ENCODE peak calls at places on chromosomes 3 and 15, in seven cellular contexts. One of them, this sample, is unnamed.

GRCh38 chr3:8451696-8452095 is 49.9 kb upstream of the LMCD1 start:
- DNase-seq in MCF 10A: no peak
- DNase-seq in stimulated activated naive B cell treated with anti-CD40 and anti-IgM and Interleukin-4, amounts not matched to agents 10 μg/mL and 1 μg/mL and 100 μg/mL, for 72 hours: no peak
- DNase-seq in AG08395: peak; percentile 65
- DNase-seq in LoVo: no peak
- DNase-seq in RPMI7951: no peak
- DNase-seq in SJSA1: no peak
- DNase-seq in this sample: no peak

GRCh38 chr15:88860212-88860611 is 35.1 kb downstream of the HAPLN3 start:
- DNase-seq in stimulated activated naive B cell treated with anti-CD40 and anti-IgM and Interleukin-4, amounts not matched to agents 10 μg/mL and 1 μg/mL and 100 μg/mL, for 72 hours: no peak
- DNase-seq in AG08395: no peak
- DNase-seq in RPMI7951: no peak
- DNase-seq in MCF 10A: no peak
- DNase-seq in SJSA1: no peak
- DNase-seq in LoVo: no peak
- DNase-seq in this sample: no peak

GRCh38 chr15:86595741-86596140 is 516.1 kb downstream of the AGBL1 start:
- DNase-seq in LoVo: no peak
- DNase-seq in stimulated activated naive B cell treated with anti-CD40 and anti-IgM and Interleukin-4, amounts not matched to agents 10 μg/mL and 1 μg/mL and 100 μg/mL, for 72 hours: no peak
- DNase-seq in MCF 10A: peak; percentile 5
- DNase-seq in SJSA1: no peak
- DNase-seq in AG08395: no peak
- DNase-seq in RPMI7951: peak; percentile 74
- DNase-seq in this sample: no peak

GRCh38 chr3:171712168-171712938 is 97.9 kb downstream of the PLD1 start:
- DNase-seq in AG08395: no peak
- DNase-seq in RPMI7951: peak; percentile 91
- DNase-seq in stimulated activated naive B cell treated with anti-CD40 and anti-IgM and Interleukin-4, amounts not matched to agents 10 μg/mL and 1 μg/mL and 100 μg/mL, for 72 hours: no peak
- DNase-seq in SJSA1: no peak
- DNase-seq in LoVo: no peak
- DNase-seq in MCF 10A: no peak
- DNase-seq in this sample: peak; percentile 25

GRCh38 chr15:51755790-51756189 is 4.4 kb downstream of the TMOD2 start:
- DNase-seq in RPMI7951: no peak
- DNase-seq in stimulated activated naive B cell treated with anti-CD40 and anti-IgM and Interleukin-4, amounts not matched to agents 10 μg/mL and 1 μg/mL and 100 μg/mL, for 72 hours: no peak
- DNase-seq in SJSA1: no peak
- DNase-seq in AG08395: no peak
- DNase-seq in LoVo: no peak
- DNase-seq in MCF 10A: no peak
- DNase-seq in this sample: no peak

GRCh38 chr3:187783098-187783497 is 37.8 kb upstream of the BCL6 start:
- DNase-seq in LoVo: no peak
- DNase-seq in MCF 10A: peak; percentile 39
- DNase-seq in stimulated activated naive B cell treated with anti-CD40 and anti-IgM and Interleukin-4, amounts not matched to agents 10 μg/mL and 1 μg/mL and 100 μg/mL, for 72 hours: no peak
- DNase-seq in AG08395: peak; percentile 95
- DNase-seq in SJSA1: no peak
- DNase-seq in RPMI7951: peak; percentile 92
- DNase-seq in this sample: peak; percentile 84

GRCh38 chr3:107356706-107357105 is 20.5 kb upstream of the CCDC54 start:
- DNase-seq in stimulated activated naive B cell treated with anti-CD40 and anti-IgM and Interleukin-4, amounts not matched to agents 10 μg/mL and 1 μg/mL and 100 μg/mL, for 72 hours: no peak
- DNase-seq in LoVo: no peak
- DNase-seq in MCF 10A: no peak
- DNase-seq in RPMI7951: no peak
- DNase-seq in SJSA1: no peak
- DNase-seq in AG08395: no peak
- DNase-seq in this sample: no peak

GRCh38 chr3:13080591-13080990 is 7.4 kb upstream of the IQSEC1 start:
- DNase-seq in RPMI7951: no peak
- DNase-seq in LoVo: no peak
- DNase-seq in AG08395: peak; percentile 46
- DNase-seq in MCF 10A: no peak
- DNase-seq in SJSA1: no peak
- DNase-seq in stimulated activated naive B cell treated with anti-CD40 and anti-IgM and Interleukin-4, amounts not matched to agents 10 μg/mL and 1 μg/mL and 100 μg/mL, for 72 hours: no peak
- DNase-seq in this sample: peak; percentile 29

GRCh38 chr3:186784820-186785516 is 1.6 kb downstream of the EIF4A2 start:
- DNase-seq in SJSA1: no peak
- DNase-seq in LoVo: no peak
- DNase-seq in RPMI7951: no peak
- DNase-seq in stimulated activated naive B cell treated with anti-CD40 and anti-IgM and Interleukin-4, amounts not matched to agents 10 μg/mL and 1 μg/mL and 100 μg/mL, for 72 hours: no peak
- DNase-seq in AG08395: no peak
- DNase-seq in MCF 10A: peak; percentile 20
- DNase-seq in this sample: no peak

GRCh38 chr15:76181705-76182107 is 121.9 kb downstream of the TMEM266 start:
- DNase-seq in stimulated activated naive B cell treated with anti-CD40 and anti-IgM and Interleukin-4, amounts not matched to agents 10 μg/mL and 1 μg/mL and 100 μg/mL, for 72 hours: no peak
- DNase-seq in SJSA1: no peak
- DNase-seq in LoVo: no peak
- DNase-seq in AG08395: no peak
- DNase-seq in RPMI7951: no peak
- DNase-seq in MCF 10A: no peak
- DNase-seq in this sample: no peak